ENCODE peak calls at places on chromosomes 7 and 10, in eight cellular contexts. W is heart left ventricle; N is aorta; Y is CD4-positive, alpha-beta T cell; O is SK-N-SH treated with all-trans-retinoic acid at 6 μM for 48 hours; A is Right ventricle myocardium superior; U is left cardiac atrium; T is psoas muscle. M is an unnamed sample.

GRCh38 chr10:4199196-4199595 is 414.2 kb upstream of the KLF6 start:
- ATAC-seq in W (no peak), N (no peak), Y (no peak), O (no peak), A (no peak), U (no peak), T (no peak), M (no peak)

GRCh38 chr7:77309714-77310220 is 106.4 kb downstream of the GSAP start:
- ATAC-seq in W (no peak), N (no peak), Y (no peak), O (no peak), A (no peak), U (no peak), T (no peak), M (no peak)

GRCh38 chr7:128152721-128153120 is 88.4 kb upstream of the LEP start:
- ATAC-seq in W (no peak), N (no peak), Y (no peak), O (no peak), A (no peak), U (no peak), T (no peak), M (no peak)

GRCh38 chr10:131997366-131998049 is 15.8 kb upstream of the BNIP3 start:
- ATAC-seq in W (peak), N (peak), Y (no peak), O (no peak), A (peak), U (peak), T (peak), M (peak)

GRCh38 chr10:34045571-34046190 is 711.2 kb upstream of the NRP1 start:
- ATAC-seq in W (no peak), N (no peak), Y (no peak), O (no peak), A (no peak), U (no peak), T (no peak), M (no peak)

GRCh38 chr10:86036544-86036831 is 330.1 kb downstream of the GRID1 start:
- ATAC-seq in W (peak), N (no peak), Y (no peak), O (no peak), A (no peak), U (peak), T (no peak), M (no peak)

GRCh38 chr7:129438839-129439640 is 4.8 kb downstream of the STRIP2 start:
- ATAC-seq in W (no peak), N (no peak), Y (no peak), O (no peak), A (no peak), U (no peak), T (peak), M (no peak)

GRCh38 chr10:4141471-4141870 is 356.5 kb upstream of the KLF6 start:
- ATAC-seq in W (no peak), N (no peak), Y (no peak), O (no peak), A (no peak), U (no peak), T (no peak), M (no peak)

M was measured in gastroesophageal sphincter.